ENCODE peak calls at places on chromosomes 7 and 10, in seven cellular contexts. A, V, N, Y, M, Q and Z are unnamed samples.

GRCh38 chr10:43806851-43807640 is 158.4 kb upstream of the ZNF32 start:
- DNase-seq in A (no peak), V (no peak), N (no peak), Y (peak; percentile 47), M (no peak), Q (no peak), Z (no peak)

GRCh38 chr7:151245360-151246160 is 2.9 kb downstream of the SMARCD3 start:
- DNase-seq in A (peak; percentile 90), V (no peak), N (peak; percentile 44), Y (no peak), M (peak; percentile 67), Q (peak; percentile 43), Z (peak; percentile 50)

GRCh38 chr10:70433581-70434280 is 7.8 kb downstream of the NODAL start:
- DNase-seq in A (no peak), V (no peak), N (no peak), Y (no peak), M (no peak), Q (no peak), Z (no peak)

GRCh38 chr10:48523820-48524758 is 80.8 kb downstream of the ARHGAP22 start:
- DNase-seq in A (peak; percentile 69), V (peak; percentile 16), N (no peak), Y (peak; percentile 40), M (peak; percentile 35), Q (peak; percentile 11), Z (peak; percentile 31)

GRCh38 chr10:103637855-103638561 is 144.5 kb downstream of the NEURL1 start:
- DNase-seq in A (no peak), V (peak; percentile 36), N (no peak), Y (no peak), M (no peak), Q (no peak), Z (no peak)

GRCh38 chr10:95414844-95415545 is 124.2 kb upstream of the PDLIM1 start:
- DNase-seq in A (no peak), V (no peak), N (no peak), Y (no peak), M (no peak), Q (no peak), Z (no peak)

GRCh38 chr10:98285416-98285815 is 17.4 kb upstream of the LOXL4 start:
- DNase-seq in A (no peak), V (no peak), N (no peak), Y (no peak), M (no peak), Q (no peak), Z (no peak)

GRCh38 chr10:103691723-103692380 is 163.5 kb downstream of the SH3PXD2A start:
- DNase-seq in A (peak; percentile 76), V (peak; percentile 15), N (peak; percentile 75), Y (no peak), M (no peak), Q (no peak), Z (peak; percentile 35)

GRCh38 chr10:97550336-97551149 is 22.0 kb upstream of the ANKRD2 start:
- DNase-seq in A (no peak), V (no peak), N (no peak), Y (no peak), M (no peak), Q (no peak), Z (no peak)

GRCh38 chr7:2629740-2630681 is 1.8 kb upstream of the TTYH3 start:
- DNase-seq in A (no peak), V (no peak), N (no peak), Y (peak; percentile 70), M (peak; percentile 69), Q (peak; percentile 64), Z (no peak)

GRCh38 chr7:27616914-27617548 is 45.7 kb downstream of the HIBADH start:
- DNase-seq in A (no peak), V (no peak), N (no peak), Y (no peak), M (no peak), Q (no peak), Z (no peak)

GRCh38 chr10:86969421-86970041 is 1.2 kb downstream of the ADIRF start:
- DNase-seq in A (peak; percentile 21), V (peak; percentile 24), N (no peak), Y (peak; percentile 43), M (no peak), Q (peak; percentile 75), Z (no peak)